ENCODE peak calls at places on chromosomes 11 and 22, in four cellular contexts. X, G, F and Y are unnamed samples.

GRCh38 chr11:99368579-99368978 is 347.8 kb downstream of the CNTN5 start:
- DNase-seq in X (no peak), G (no peak), F (no peak), Y (no peak)

GRCh38 chr11:69587454-69588081 is 53.4 kb upstream of the CCND1 start:
- DNase-seq in X (peak), G (peak), F (peak), Y (no peak)

GRCh38 chr11:119701591-119702260 is 27.3 kb downstream of the NECTIN1 start:
- DNase-seq in X (no peak), G (no peak), F (no peak), Y (no peak)

GRCh38 chr22:35437038-35437437 is 37.1 kb downstream of the MCM5 start:
- DNase-seq in X (peak), G (peak), F (no peak), Y (no peak)

GRCh38 chr22:36194971-36195370 is 6.6 kb downstream of the APOL4 start:
- DNase-seq in X (peak), G (peak), F (peak), Y (peak)

GRCh38 chr22:46993626-46994025 is 231.2 kb downstream of the TBC1D22A start:
- DNase-seq in X (no peak), G (no peak), F (no peak), Y (no peak)

GRCh38 chr22:19986011-19986409 is 30.6 kb downstream of the ARVCF start:
- DNase-seq in X (no peak), G (no peak), F (no peak), Y (no peak)

GRCh38 chr11:125141686-125142535 is 22.6 kb upstream of the PKNOX2 start:
- DNase-seq in X (peak), G (peak), F (no peak), Y (peak)

GRCh38 chr11:13210424-13210823 is 67.2 kb upstream of the BMAL1 start:
- DNase-seq in X (peak), G (peak), F (peak), Y (peak)

GRCh38 chr22:42343136-42343484 is 72.7 kb upstream of the TCF20 start:
- DNase-seq in X (no peak), G (no peak), F (no peak), Y (no peak)

GRCh38 chr11:118202599-118203422 is 22.0 kb downstream of the JAML start:
- DNase-seq in X (no peak), G (no peak), F (peak), Y (no peak)

GRCh38 chr11:17014774-17015638 is 792 bp upstream of the PLEKHA7 start:
- DNase-seq in X (peak), G (peak), F (peak), Y (peak)

GRCh38 chr11:68047437-68048290 is 8.8 kb downstream of the TCIRG1 start:
- DNase-seq in X (no peak), G (no peak), F (no peak), Y (no peak)

GRCh38 chr11:77111277-77111676 is 8.6 kb downstream of the OMP start:
- DNase-seq in X (no peak), G (no peak), F (no peak), Y (no peak)

GRCh38 chr11:13062115-13062514 is 53.0 kb downstream of the RASSF10 start:
- DNase-seq in X (no peak), G (no peak), F (no peak), Y (no peak)

GRCh38 chr11:120680322-120680721 is 168.8 kb downstream of the GRIK4 start:
- DNase-seq in X (no peak), G (no peak), F (no peak), Y (no peak)

GRCh38 chr11:24239016-24239720 is 257.7 kb upstream of the LUZP2 start:
- DNase-seq in X (no peak), G (no peak), F (no peak), Y (no peak)

GRCh38 chr11:15216678-15217077 is 102.0 kb downstream of the INSC start:
- DNase-seq in X (no peak), G (peak), F (no peak), Y (peak)

GRCh38 chr11:7677801-7678201 is 4.5 kb upstream of the CYB5R2 start:
- DNase-seq in X (no peak), G (no peak), F (no peak), Y (no peak)

GRCh38 chr11:64498151-64498550 is 92.9 kb upstream of the SLC22A12 start:
- DNase-seq in X (no peak), G (no peak), F (no peak), Y (no peak)

GRCh38 chr22:46862418-46863324 is 100.2 kb downstream of the TBC1D22A start:
- DNase-seq in X (no peak), G (no peak), F (no peak), Y (no peak)

GRCh38 chr11:111119751-111120150 is 125.8 kb upstream of the POU2AF2 start:
- DNase-seq in X (no peak), G (no peak), F (no peak), Y (no peak)

GRCh38 chr11:34327804-34328631 is 29.8 kb downstream of the ABTB2 start:
- DNase-seq in X (no peak), G (no peak), F (no peak), Y (no peak)

GRCh38 chr11:75792997-75793800 is 21.8 kb upstream of the UVRAG start:
- DNase-seq in X (no peak), G (no peak), F (peak), Y (no peak)

GRCh38 chr11:62552931-62553838 is 6.6 kb upstream of the AHNAK start:
- DNase-seq in X (peak), G (peak), F (no peak), Y (peak)

GRCh38 chr11:11426226-11426915 is 73.3 kb upstream of the CSNK2A3 start:
- DNase-seq in X (no peak), G (no peak), F (no peak), Y (no peak)

GRCh38 chr11:105132716-105133511 is 6.7 kb downstream of the CARD18 start:
- DNase-seq in X (no peak), G (no peak), F (peak), Y (no peak)

GRCh38 chr22:25853078-25853477 is 111.1 kb downstream of the MYO18B start:
- DNase-seq in X (no peak), G (peak), F (no peak), Y (no peak)

GRCh38 chr11:8206251-8207079 is 37.6 kb upstream of the RIC3 start:
- DNase-seq in X (no peak), G (peak), F (no peak), Y (no peak)

GRCh38 chr11:73653996-73654395 is 7.6 kb downstream of the PLEKHB1 start:
- DNase-seq in X (no peak), G (no peak), F (no peak), Y (no peak)

GRCh38 chr11:94884322-94884721 is 89.0 kb downstream of the CWC15 start:
- DNase-seq in X (no peak), G (no peak), F (no peak), Y (no peak)

GRCh38 chr11:58567889-58568512 is 7.7 kb downstream of the LPXN start:
- DNase-seq in X (peak), G (peak), F (peak), Y (peak)

GRCh38 chr11:88338223-88338661 is 706 bp upstream of the CTSC start:
- DNase-seq in X (peak), G (peak), F (peak), Y (no peak)

GRCh38 chr11:74746868-74747267 is 1.8 kb upstream of the RNF169 start:
- DNase-seq in X (no peak), G (no peak), F (no peak), Y (no peak)

GRCh38 chr11:122439911-122440782 is 215.4 kb upstream of the UBASH3B start:
- DNase-seq in X (peak), G (no peak), F (peak), Y (peak)

GRCh38 chr11:100930185-100930778 is 199.3 kb downstream of the PGR start:
- DNase-seq in X (peak), G (peak), F (peak), Y (no peak)

GRCh38 chr22:17247832-17248231 is 28.6 kb upstream of the ADA2 start:
- DNase-seq in X (no peak), G (no peak), F (no peak), Y (no peak)

GRCh38 chr22:17241571-17242310 is 22.5 kb upstream of the ADA2 start:
- DNase-seq in X (no peak), G (no peak), F (no peak), Y (no peak)

GRCh38 chr22:17239156-17239701 is 20.0 kb upstream of the ADA2 start:
- DNase-seq in X (no peak), G (no peak), F (no peak), Y (no peak)

DNA sequence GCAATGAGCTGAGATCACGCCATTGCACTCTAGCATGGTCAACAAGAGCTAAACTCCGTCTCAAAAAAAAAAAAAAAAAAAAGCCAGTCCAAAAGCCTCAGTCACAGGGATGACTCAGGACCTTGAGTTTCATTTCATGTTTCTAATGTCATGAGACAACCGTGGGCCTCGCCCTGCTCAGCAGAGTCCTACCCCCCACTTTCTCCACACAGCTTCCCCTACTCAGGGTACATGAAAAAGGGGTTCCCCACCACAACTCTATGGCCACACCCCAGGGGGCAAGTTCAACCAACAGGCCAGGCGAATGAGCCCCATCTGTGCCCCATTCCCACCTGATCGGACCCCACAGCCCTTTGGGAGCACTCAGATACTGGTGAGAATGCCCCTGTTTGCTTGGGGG is 24.3 kb upstream of the ADA2 start:
- DNase-seq in X (no peak), G (peak), F (no peak), Y (no peak)
- TF ChIP-seq NR3C1 in X (no peak), G (no peak), F (no peak), Y (no peak)

GRCh38 chr11:116472661-116473060 is 300.1 kb downstream of the BUD13 start:
- DNase-seq in X (no peak), G (no peak), F (no peak), Y (no peak)

GRCh38 chr11:116467809-116468208 is 305.0 kb downstream of the BUD13 start:
- DNase-seq in X (no peak), G (no peak), F (no peak), Y (no peak)

GRCh38 chr11:116473236-116473769 is 299.5 kb downstream of the BUD13 start:
- DNase-seq in X (no peak), G (no peak), F (no peak), Y (no peak)

GRCh38 chr11:116473790-116474346 is 298.9 kb downstream of the BUD13 start:
- DNase-seq in X (no peak), G (no peak), F (no peak), Y (peak)

DNA sequence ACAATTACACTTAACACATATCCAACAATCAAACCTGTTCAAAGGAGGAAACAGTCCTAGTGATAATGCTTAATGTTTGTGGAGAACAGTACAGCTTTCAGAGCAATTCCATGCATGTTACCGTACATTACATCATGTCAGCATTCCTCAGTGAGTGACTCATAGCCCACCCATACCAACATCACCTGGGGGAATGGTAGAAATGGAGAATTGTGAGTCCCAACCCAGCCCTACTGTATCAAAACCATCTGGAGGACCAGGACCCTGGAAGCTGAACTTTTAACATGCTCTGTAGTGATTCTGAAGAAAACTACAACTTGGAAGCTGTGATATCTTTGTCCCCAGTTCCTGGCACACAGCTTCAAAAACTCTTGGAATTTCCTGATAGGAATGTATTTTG is 301.2 kb downstream of the BUD13 start:
- DNase-seq in X (no peak), G (no peak), F (peak), Y (no peak)
- TF ChIP-seq NR3C1 in X (no peak), G (no peak), F (no peak), Y (no peak)

DNA sequence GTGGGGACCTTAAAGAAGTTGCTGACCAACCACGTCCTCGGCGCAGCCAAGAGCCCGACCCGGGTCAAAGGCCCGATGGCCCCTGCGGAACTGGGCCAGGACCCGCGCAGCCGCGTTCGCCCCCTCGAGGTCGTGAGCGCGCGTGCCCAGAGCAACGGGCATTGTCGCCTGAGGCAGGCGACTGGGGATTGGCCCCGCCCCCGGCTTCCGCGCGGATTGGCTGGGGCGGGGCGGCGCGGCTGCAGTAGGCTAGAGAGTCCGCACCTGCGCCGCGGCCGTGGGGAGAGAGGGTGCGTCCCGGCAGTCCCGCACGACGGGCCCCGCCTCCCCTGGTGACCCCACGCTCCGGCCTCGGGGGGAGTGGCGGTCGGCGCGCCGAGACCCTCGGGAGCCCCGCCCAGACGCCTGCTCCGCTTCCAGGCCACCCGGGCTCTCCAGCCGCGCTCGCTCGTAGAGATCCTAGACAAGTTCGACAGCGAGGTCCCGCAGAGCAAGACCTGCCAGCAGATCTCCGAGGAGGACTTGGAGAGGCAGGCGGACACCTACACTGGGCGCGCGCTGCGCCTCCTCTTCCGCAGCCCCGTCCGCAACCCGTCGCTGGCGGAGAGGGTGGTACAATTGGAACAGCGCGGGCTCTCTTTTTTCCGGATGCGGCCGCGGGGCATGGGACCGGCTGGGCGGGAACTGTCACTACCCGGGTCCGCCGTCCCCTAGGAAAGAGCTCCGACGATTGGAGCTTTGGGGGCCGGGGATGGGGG is 8.3 kb upstream of the PPIL2 start:
- DNase-seq in X (peak), G (peak), F (peak), Y (peak)
- TF ChIP-seq NR3C1 in X (no peak), G (no peak), F (no peak), Y (no peak)

GRCh38 chr11:126148317-126148716 is 63.1 kb downstream of the RPUSD4 start:
- DNase-seq in X (no peak), G (no peak), F (no peak), Y (no peak)

GRCh38 chr11:126145954-126146353 is 65.5 kb downstream of the RPUSD4 start:
- DNase-seq in X (no peak), G (no peak), F (no peak), Y (no peak)

GRCh38 chr11:126149759-126150236 is 61.7 kb downstream of the RPUSD4 start:
- DNase-seq in X (no peak), G (no peak), F (no peak), Y (no peak)

GRCh38 chr11:126147268-126148111 is 64.0 kb downstream of the RPUSD4 start:
- DNase-seq in X (no peak), G (no peak), F (peak), Y (no peak)

GRCh38 chr11:126146454-126147192 is 64.8 kb downstream of the RPUSD4 start:
- DNase-seq in X (no peak), G (no peak), F (peak), Y (peak)
- TF ChIP-seq NR3C1 in X (no peak), G (no peak), F (no peak), Y (no peak)

GRCh38 chr11:66494935-66495334 is 14.7 kb downstream of the DPP3 start:
- DNase-seq in X (no peak), G (no peak), F (no peak), Y (peak)

GRCh38 chr11:66498508-66498907 is 11.9 kb upstream of the BBS1 start:
- DNase-seq in X (no peak), G (no peak), F (no peak), Y (no peak)

GRCh38 chr11:66494458-66494857 is 14.2 kb downstream of the DPP3 start:
- DNase-seq in X (no peak), G (no peak), F (no peak), Y (no peak)

GRCh38 chr11:66495401-66495844 is 15.0 kb upstream of the BBS1 start:
- DNase-seq in X (no peak), G (no peak), F (no peak), Y (peak)

GRCh38 chr11:66497206-66497605 is 13.2 kb upstream of the BBS1 start:
- DNase-seq in X (no peak), G (no peak), F (no peak), Y (no peak)
- TF ChIP-seq NR3C1 in X (no peak), G (no peak), F (no peak), Y (no peak)

DNA sequence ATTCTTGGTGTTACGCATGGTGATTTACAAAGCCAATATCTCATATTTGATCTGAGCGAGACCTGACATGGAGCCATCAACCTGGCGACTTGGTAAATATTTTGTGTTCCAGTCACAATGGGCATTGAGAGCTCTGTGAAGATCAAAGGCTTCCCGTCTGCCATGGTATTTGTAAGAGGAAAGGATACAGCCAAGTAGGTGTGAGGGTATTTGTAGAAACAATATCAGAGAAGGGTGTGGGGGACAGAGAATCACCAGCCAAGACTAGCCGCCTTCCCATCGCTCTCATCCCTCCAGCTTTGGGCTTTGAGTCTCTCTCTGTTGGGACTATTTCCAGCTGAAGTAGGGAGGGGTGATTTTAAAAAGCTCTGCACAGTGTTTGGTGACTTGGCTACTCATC is 173.4 kb upstream of the BDNF start:
- DNase-seq in X (no peak), G (no peak), F (peak), Y (no peak)
- TF ChIP-seq NR3C1 in X (no peak), G (no peak), F (no peak), Y (no peak)

GRCh38 chr11:128391809-128392208 is 195.5 kb downstream of the ETS1 start:
- DNase-seq in X (no peak), G (no peak), F (no peak), Y (no peak)
- TF ChIP-seq NR3C1 in X (no peak), G (no peak), F (no peak), Y (no peak)

GRCh38 chr11:28243057-28243456 is 134.9 kb downstream of the METTL15 start:
- DNase-seq in X (no peak), G (no peak), F (no peak), Y (no peak)
- TF ChIP-seq NR3C1 in X (no peak), G (no peak), F (no peak), Y (no peak)

GRCh38 chr11:3087821-3088800 is 30.9 kb upstream of the CARS1 start:
- DNase-seq in X (no peak), G (no peak), F (no peak), Y (no peak)
- TF ChIP-seq NR3C1 in X (no peak), G (no peak), F (no peak), Y (no peak)